ENCODE peak calls at places on chromosome 11, in nine cellular contexts. One of them, this sample, is unnamed.

GRCh38 chr11:2451916-2452694 is 7.3 kb downstream of the KCNQ1 start:
- DNase-seq in OCI-LY7: no peak
- DNase-seq in lower lobe of right lung: no peak
- DNase-seq in thoracic aorta: no peak
- DNase-seq in heart right ventricle: no peak
- DNase-seq in brain microvascular endothelial cell: no peak
- DNase-seq in A549: no peak
- DNase-seq in stomach: no peak
- DNase-seq in mammary epithelial cell: no peak
- DNase-seq in this sample: no peak

GRCh38 chr11:47229161-47229560 is 14.4 kb downstream of the DDB2 start:
- DNase-seq in OCI-LY7: no peak
- DNase-seq in lower lobe of right lung: no peak
- DNase-seq in thoracic aorta: no peak
- DNase-seq in heart right ventricle: no peak
- DNase-seq in brain microvascular endothelial cell: no peak
- DNase-seq in A549: no peak
- DNase-seq in stomach: no peak
- DNase-seq in mammary epithelial cell: no peak
- DNase-seq in this sample: no peak

GRCh38 chr11:35619754-35620640 is 1.7 kb downstream of the FJX1 start:
- DNase-seq in OCI-LY7: no peak
- DNase-seq in lower lobe of right lung: peak; percentile 46
- DNase-seq in thoracic aorta: no peak
- DNase-seq in heart right ventricle: peak; percentile 34
- DNase-seq in brain microvascular endothelial cell: peak; percentile 49
- DNase-seq in A549: peak; percentile 42
- DNase-seq in stomach: no peak
- DNase-seq in mammary epithelial cell: no peak
- DNase-seq in this sample: peak; percentile 81

GRCh38 chr11:129973809-129974208 is 28.8 kb downstream of the PRDM10 start:
- DNase-seq in OCI-LY7: no peak
- DNase-seq in lower lobe of right lung: peak; percentile 69
- DNase-seq in thoracic aorta: no peak
- DNase-seq in heart right ventricle: peak; percentile 25
- DNase-seq in brain microvascular endothelial cell: peak; percentile 14
- DNase-seq in A549: no peak
- DNase-seq in stomach: peak; percentile 27
- DNase-seq in mammary epithelial cell: no peak
- DNase-seq in this sample: peak; percentile 87

GRCh38 chr11:5521540-5521939 is 5.0 kb upstream of the UBQLNL start:
- DNase-seq in OCI-LY7: no peak
- DNase-seq in lower lobe of right lung: no peak
- DNase-seq in thoracic aorta: no peak
- DNase-seq in heart right ventricle: no peak
- DNase-seq in brain microvascular endothelial cell: no peak
- DNase-seq in A549: no peak
- DNase-seq in stomach: no peak
- DNase-seq in mammary epithelial cell: no peak
- DNase-seq in this sample: no peak

GRCh38 chr11:102367364-102367763 is 20.4 kb downstream of the BIRC2 start:
- DNase-seq in OCI-LY7: peak; percentile 63
- DNase-seq in lower lobe of right lung: no peak
- DNase-seq in thoracic aorta: no peak
- DNase-seq in heart right ventricle: no peak
- DNase-seq in brain microvascular endothelial cell: no peak
- DNase-seq in A549: peak; percentile 10
- DNase-seq in stomach: no peak
- DNase-seq in mammary epithelial cell: no peak
- DNase-seq in this sample: no peak

GRCh38 chr11:110793556-110793955 is 81.3 kb upstream of the ARHGAP20 start:
- DNase-seq in OCI-LY7: no peak
- DNase-seq in lower lobe of right lung: no peak
- DNase-seq in thoracic aorta: no peak
- DNase-seq in heart right ventricle: no peak
- DNase-seq in brain microvascular endothelial cell: no peak
- DNase-seq in A549: no peak
- DNase-seq in stomach: no peak
- DNase-seq in mammary epithelial cell: no peak
- DNase-seq in this sample: no peak

GRCh38 chr11:6608726-6609501 is 3.1 kb downstream of the TAF10 start:
- DNase-seq in OCI-LY7: no peak
- DNase-seq in lower lobe of right lung: no peak
- DNase-seq in thoracic aorta: no peak
- DNase-seq in heart right ventricle: peak; percentile 3
- DNase-seq in brain microvascular endothelial cell: no peak
- DNase-seq in A549: no peak
- DNase-seq in stomach: no peak
- DNase-seq in mammary epithelial cell: no peak
- DNase-seq in this sample: peak; percentile 49

GRCh38 chr11:92245700-92246270 is 21.2 kb downstream of the FAT3 start:
- DNase-seq in OCI-LY7: no peak
- DNase-seq in lower lobe of right lung: no peak
- DNase-seq in thoracic aorta: no peak
- DNase-seq in heart right ventricle: no peak
- DNase-seq in brain microvascular endothelial cell: no peak
- DNase-seq in A549: no peak
- DNase-seq in stomach: no peak
- DNase-seq in mammary epithelial cell: no peak
- DNase-seq in this sample: no peak

GRCh38 chr11:105466582-105467228 is 143.2 kb upstream of the GRIA4 start:
- DNase-seq in OCI-LY7: no peak
- DNase-seq in lower lobe of right lung: no peak
- DNase-seq in thoracic aorta: no peak
- DNase-seq in heart right ventricle: no peak
- DNase-seq in brain microvascular endothelial cell: peak; percentile 89
- DNase-seq in A549: no peak
- DNase-seq in stomach: no peak
- DNase-seq in mammary epithelial cell: peak; percentile 23
- DNase-seq in this sample: no peak

GRCh38 chr11:122731500-122731913 is 76.0 kb downstream of the UBASH3B start:
- DNase-seq in OCI-LY7: no peak
- DNase-seq in lower lobe of right lung: no peak
- DNase-seq in thoracic aorta: no peak
- DNase-seq in heart right ventricle: no peak
- DNase-seq in brain microvascular endothelial cell: peak; percentile 98
- DNase-seq in A549: peak; percentile 55
- DNase-seq in stomach: no peak
- DNase-seq in mammary epithelial cell: no peak
- DNase-seq in this sample: no peak

GRCh38 chr11:113805640-113806039 is 26.0 kb downstream of the CLDN25 start:
- DNase-seq in OCI-LY7: no peak
- DNase-seq in lower lobe of right lung: no peak
- DNase-seq in thoracic aorta: no peak
- DNase-seq in heart right ventricle: no peak
- DNase-seq in brain microvascular endothelial cell: no peak
- DNase-seq in A549: no peak
- DNase-seq in stomach: no peak
- DNase-seq in mammary epithelial cell: no peak
- DNase-seq in this sample: no peak

GRCh38 chr11:133827556-133827955 is 17.8 kb downstream of the SPATA19 start:
- DNase-seq in OCI-LY7: no peak
- DNase-seq in lower lobe of right lung: no peak
- DNase-seq in thoracic aorta: no peak
- DNase-seq in heart right ventricle: no peak
- DNase-seq in brain microvascular endothelial cell: no peak
- DNase-seq in A549: no peak
- DNase-seq in stomach: no peak
- DNase-seq in mammary epithelial cell: no peak
- DNase-seq in this sample: no peak

GRCh38 chr11:60944504-60945294 is 7.3 kb downstream of the SLC15A3 start:
- DNase-seq in OCI-LY7: no peak
- DNase-seq in lower lobe of right lung: no peak
- DNase-seq in thoracic aorta: no peak
- DNase-seq in heart right ventricle: no peak
- DNase-seq in brain microvascular endothelial cell: no peak
- DNase-seq in A549: peak; percentile 25
- DNase-seq in stomach: no peak
- DNase-seq in mammary epithelial cell: no peak
- DNase-seq in this sample: no peak

GRCh38 chr11:69531717-69532088 is 50.2 kb downstream of the LINC01488 start:
- DNase-seq in OCI-LY7: no peak
- DNase-seq in lower lobe of right lung: no peak
- DNase-seq in thoracic aorta: no peak
- DNase-seq in heart right ventricle: no peak
- DNase-seq in brain microvascular endothelial cell: no peak
- DNase-seq in A549: no peak
- DNase-seq in stomach: no peak
- DNase-seq in mammary epithelial cell: no peak
- DNase-seq in this sample: no peak

GRCh38 chr11:2591805-2592204 is 108.0 kb downstream of the KCNQ1OT1 start:
- DNase-seq in OCI-LY7: no peak
- DNase-seq in lower lobe of right lung: no peak
- DNase-seq in thoracic aorta: no peak
- DNase-seq in heart right ventricle: no peak
- DNase-seq in brain microvascular endothelial cell: no peak
- DNase-seq in A549: no peak
- DNase-seq in stomach: no peak
- DNase-seq in mammary epithelial cell: no peak
- DNase-seq in this sample: no peak

GRCh38 chr11:101127348-101127698 is 2.3 kb downstream of the PGR start:
- DNase-seq in OCI-LY7: no peak
- DNase-seq in lower lobe of right lung: peak; percentile 48
- DNase-seq in thoracic aorta: no peak
- DNase-seq in heart right ventricle: peak; percentile 11
- DNase-seq in brain microvascular endothelial cell: no peak
- DNase-seq in A549: no peak
- DNase-seq in stomach: no peak
- DNase-seq in mammary epithelial cell: peak; percentile 13
- DNase-seq in this sample: peak; percentile 78

GRCh38 chr11:125428486-125429173 is 67.4 kb downstream of the FEZ1 start:
- DNase-seq in OCI-LY7: no peak
- DNase-seq in lower lobe of right lung: no peak
- DNase-seq in thoracic aorta: no peak
- DNase-seq in heart right ventricle: no peak
- DNase-seq in brain microvascular endothelial cell: no peak
- DNase-seq in A549: no peak
- DNase-seq in stomach: no peak
- DNase-seq in mammary epithelial cell: no peak
- DNase-seq in this sample: no peak

GRCh38 chr11:125418396-125418795 is 77.7 kb downstream of the FEZ1 start:
- DNase-seq in OCI-LY7: no peak
- DNase-seq in lower lobe of right lung: no peak
- DNase-seq in thoracic aorta: no peak
- DNase-seq in heart right ventricle: no peak
- DNase-seq in brain microvascular endothelial cell: no peak
- DNase-seq in A549: no peak
- DNase-seq in stomach: no peak
- DNase-seq in mammary epithelial cell: no peak
- DNase-seq in this sample: peak; percentile 46

GRCh38 chr11:125425601-125426000 is 70.5 kb downstream of the FEZ1 start:
- DNase-seq in OCI-LY7: no peak
- DNase-seq in lower lobe of right lung: no peak
- DNase-seq in thoracic aorta: no peak
- DNase-seq in heart right ventricle: peak; percentile 82
- DNase-seq in brain microvascular endothelial cell: no peak
- DNase-seq in A549: no peak
- DNase-seq in stomach: no peak
- DNase-seq in mammary epithelial cell: no peak
- DNase-seq in this sample: no peak

GRCh38 chr11:125426818-125427528 is 69.1 kb downstream of the FEZ1 start:
- DNase-seq in OCI-LY7: peak; percentile 21
- DNase-seq in lower lobe of right lung: no peak
- DNase-seq in thoracic aorta: no peak
- DNase-seq in heart right ventricle: no peak
- DNase-seq in brain microvascular endothelial cell: no peak
- DNase-seq in A549: no peak
- DNase-seq in stomach: no peak
- DNase-seq in mammary epithelial cell: no peak
- DNase-seq in this sample: no peak

GRCh38 chr11:125423247-125423849 is 72.7 kb downstream of the FEZ1 start:
- DNase-seq in OCI-LY7: peak; percentile 20
- DNase-seq in lower lobe of right lung: no peak
- DNase-seq in thoracic aorta: no peak
- DNase-seq in heart right ventricle: no peak
- DNase-seq in brain microvascular endothelial cell: no peak
- DNase-seq in A549: peak; percentile 25
- DNase-seq in stomach: no peak
- DNase-seq in mammary epithelial cell: no peak
- DNase-seq in this sample: peak; percentile 3
- TF ChIP-seq CTCF in OCI-LY7: peak; percentile 81
- TF ChIP-seq CTCF in lower lobe of right lung: peak; percentile 17
- TF ChIP-seq CTCF in thoracic aorta: no peak
- TF ChIP-seq CTCF in heart right ventricle: peak; percentile 12
- TF ChIP-seq CTCF in brain microvascular endothelial cell: peak; percentile 61
- TF ChIP-seq CTCF in A549: peak; percentile 35
- TF ChIP-seq CTCF in stomach: no peak
- TF ChIP-seq CTCF in mammary epithelial cell: peak; percentile 59
- TF ChIP-seq CTCF in this sample: no peak

GRCh38 chr11:15968461-15969130 is 387.8 kb downstream of the SOX6 start:
- DNase-seq in OCI-LY7: no peak
- DNase-seq in lower lobe of right lung: no peak
- DNase-seq in thoracic aorta: no peak
- DNase-seq in heart right ventricle: peak; percentile 25
- DNase-seq in brain microvascular endothelial cell: no peak
- DNase-seq in A549: no peak
- DNase-seq in stomach: no peak
- DNase-seq in mammary epithelial cell: peak; percentile 22
- DNase-seq in this sample: no peak
- H3K27ac ChIP-seq in OCI-LY7: no peak overlapping the region
- H3K27ac ChIP-seq in lower lobe of right lung: peak overlapping the region; percentile 79
- H3K27ac ChIP-seq in thoracic aorta: peak overlapping the region; percentile 68
- H3K27ac ChIP-seq in heart right ventricle: peak overlapping the region; percentile 77
- H3K27ac ChIP-seq in brain microvascular endothelial cell: peak overlapping the region; percentile 84
- H3K27ac ChIP-seq in A549: peak overlapping the region; percentile 78
- H3K27ac ChIP-seq in stomach: peak overlapping the region; percentile 80
- H3K27ac ChIP-seq in mammary epithelial cell: peak overlapping the region; percentile 99
- H3K27ac ChIP-seq in this sample: no peak overlapping the region

GRCh38 chr11:117205211-117205818 is 6.1 kb downstream of the TAGLN start:
- DNase-seq in OCI-LY7: no peak
- DNase-seq in lower lobe of right lung: no peak
- DNase-seq in thoracic aorta: no peak
- DNase-seq in heart right ventricle: no peak
- DNase-seq in brain microvascular endothelial cell: no peak
- DNase-seq in A549: no peak
- DNase-seq in stomach: no peak
- DNase-seq in mammary epithelial cell: no peak
- DNase-seq in this sample: no peak
- H3K4me3 ChIP-seq in OCI-LY7: no peak overlapping the region
- H3K4me3 ChIP-seq in lower lobe of right lung: no peak overlapping the region
- H3K4me3 ChIP-seq in thoracic aorta: peak overlapping the region; percentile 81
- H3K4me3 ChIP-seq in heart right ventricle: no peak overlapping the region
- H3K4me3 ChIP-seq in brain microvascular endothelial cell: no peak overlapping the region
- H3K4me3 ChIP-seq in A549: no peak overlapping the region
- H3K4me3 ChIP-seq in stomach: no peak overlapping the region
- H3K4me3 ChIP-seq in mammary epithelial cell: no peak overlapping the region
- H3K4me3 ChIP-seq in this sample: no peak overlapping the region

GRCh38 chr11:132501356-132501755 is 1030.9 kb downstream of the OPCML start:
- DNase-seq in OCI-LY7: no peak
- DNase-seq in lower lobe of right lung: no peak
- DNase-seq in thoracic aorta: no peak
- DNase-seq in heart right ventricle: no peak
- DNase-seq in brain microvascular endothelial cell: no peak
- DNase-seq in A549: no peak
- DNase-seq in stomach: no peak
- DNase-seq in mammary epithelial cell: no peak
- DNase-seq in this sample: no peak

GRCh38 chr11:132499661-132500060 is 1032.6 kb downstream of the OPCML start:
- DNase-seq in OCI-LY7: no peak
- DNase-seq in lower lobe of right lung: no peak
- DNase-seq in thoracic aorta: no peak
- DNase-seq in heart right ventricle: no peak
- DNase-seq in brain microvascular endothelial cell: no peak
- DNase-seq in A549: no peak
- DNase-seq in stomach: no peak
- DNase-seq in mammary epithelial cell: no peak
- DNase-seq in this sample: no peak

GRCh38 chr11:132504501-132505041 is 1027.7 kb downstream of the OPCML start:
- DNase-seq in OCI-LY7: no peak
- DNase-seq in lower lobe of right lung: no peak
- DNase-seq in thoracic aorta: no peak
- DNase-seq in heart right ventricle: no peak
- DNase-seq in brain microvascular endothelial cell: no peak
- DNase-seq in A549: no peak
- DNase-seq in stomach: no peak
- DNase-seq in mammary epithelial cell: no peak
- DNase-seq in this sample: no peak
- TF ChIP-seq CTCF in OCI-LY7: no peak
- TF ChIP-seq CTCF in lower lobe of right lung: no peak
- TF ChIP-seq CTCF in thoracic aorta: no peak
- TF ChIP-seq CTCF in heart right ventricle: no peak
- TF ChIP-seq CTCF in brain microvascular endothelial cell: no peak
- TF ChIP-seq CTCF in A549: no peak
- TF ChIP-seq CTCF in stomach: no peak
- TF ChIP-seq CTCF in mammary epithelial cell: no peak
- TF ChIP-seq CTCF in this sample: no peak